ENCODE peak calls at places on chromosome X, in six cellular contexts. W is stimulated activated effector memory CD8-positive, alpha-beta T cell treated with anti-CD3 and anti-CD28 coated beads, Interleukin-12 subunit alpha, Interleukin-12 subunit beta, amount 100 ng/mL, for 72 hours; C is cardiac fibroblast; N is iris pigment epithelial cell; S is H4; E is Calu3. U is an unnamed sample.
A peak's percentile ranks its signal among the peaks of the same experiment; 100 is the strongest.

GRCh38 chrX:36909584-36909983 is 98.6 kb upstream of the FAM47C start:
- DNase-seq in E (no peak), C (peak; percentile 18), N (peak; percentile 7), W (no peak), S (peak; percentile 66), U (no peak)

GRCh38 chrX:75547783-75548182 is 24.9 kb upstream of the ZDHHC15 start:
- DNase-seq in E (no peak), W (no peak), C (no peak), S (no peak), N (no peak), U (no peak)

GRCh38 chrX:37371578-37371981 is 22.4 kb downstream of the PRRG1 start:
- DNase-seq in N (no peak), S (peak; percentile 8), W (no peak), C (no peak), E (no peak), U (no peak)

GRCh38 chrX:118761950-118762725 is 34.7 kb downstream of the IL13RA1 start:
- DNase-seq in N (no peak), S (no peak), W (no peak), E (no peak), C (peak; percentile 12), U (no peak)

GRCh38 chrX:7235071-7235470 is 87.1 kb upstream of the PUDP start:
- DNase-seq in N (no peak), W (no peak), S (no peak), C (no peak), E (no peak), U (no peak)

GRCh38 chrX:54182194-54182863 is 725 bp downstream of the FAM120C start:
- DNase-seq in W (peak; percentile 27), C (peak; percentile 29), E (peak; percentile 66), N (peak; percentile 32), S (peak; percentile 27), U (peak; percentile 43)

GRCh38 chrX:31038585-31039326 is 33.1 kb downstream of the FTHL17 start:
- DNase-seq in W (no peak), N (peak; percentile 36), S (peak; percentile 53), C (peak; percentile 65), E (peak; percentile 26), U (peak; percentile 49)

GRCh38 chrX:23185951-23186350 is 148.7 kb upstream of the PTCHD1 start:
- DNase-seq in N (no peak), E (no peak), C (no peak), W (no peak), S (no peak), U (no peak)

GRCh38 chrX:97898798-97899197 is 1015.1 kb downstream of the RPA4 start:
- DNase-seq in N (peak; percentile 3), E (no peak), W (no peak), C (no peak), S (no peak), U (no peak)

GRCh38 chrX:45363596-45363995 is 162.9 kb upstream of the DIPK2B start:
- DNase-seq in E (no peak), N (no peak), C (no peak), S (no peak), W (no peak), U (no peak)

GRCh38 chrX:17547658-17548057 is 172.7 kb downstream of the NHS start:
- DNase-seq in W (no peak), C (peak; percentile 73), E (peak; percentile 84), N (peak; percentile 86), S (peak; percentile 72), U (peak; percentile 55)

GRCh38 chrX:106874075-106874474 is 29.1 kb downstream of the RIPPLY1 start:
- DNase-seq in N (peak; percentile 37), S (peak; percentile 10), W (no peak), E (peak; percentile 9), C (peak; percentile 41), U (peak; percentile 30)

GRCh38 chrX:151830911-151831310 is 81.8 kb upstream of the MAGEA4 start:
- DNase-seq in S (no peak), E (no peak), W (no peak), C (peak; percentile 36), N (peak; percentile 3), U (no peak)

GRCh38 chrX:106862972-106863688 is 40.0 kb downstream of the RIPPLY1 start:
- DNase-seq in N (peak; percentile 17), E (peak; percentile 38), C (peak; percentile 0), S (peak; percentile 24), W (no peak), U (no peak)

GRCh38 chrX:10579753-10580060 is 40.7 kb downstream of the MID1 start:
- DNase-seq in S (peak; percentile 16), E (no peak), W (no peak), C (no peak), N (peak; percentile 50), U (peak; percentile 24)

GRCh38 chrX:23902419-23902818 is 5.3 kb downstream of the APOO start:
- DNase-seq in N (peak; percentile 70), W (no peak), C (peak; percentile 78), S (peak; percentile 34), E (no peak), U (peak; percentile 65)

GRCh38 chrX:67651437-67652142 is 107.8 kb downstream of the AR start:
- DNase-seq in W (no peak), C (no peak), N (no peak), S (no peak), E (no peak), U (no peak)

GRCh38 chrX:73916931-73917657 is 354.1 kb downstream of the CHIC1 start:
- DNase-seq in W (no peak), N (peak; percentile 96), S (peak; percentile 74), C (peak; percentile 92), E (no peak), U (peak; percentile 81)

GRCh38 chrX:121958886-121959285 is 911.5 kb downstream of the GLUD2 start:
- DNase-seq in W (no peak), E (no peak), S (no peak), N (peak; percentile 44), C (peak; percentile 2), U (no peak)

GRCh38 chrX:32530802-32531403 is 680.4 kb downstream of the DMD start:
- DNase-seq in C (peak; percentile 54), W (no peak), E (peak; percentile 13), N (peak; percentile 46), S (peak; percentile 25), U (peak; percentile 35)

U was measured in mesenchymal stem cell.